ENCODE peak calls at places on chromosomes 13 and 19, in nine cellular contexts. G is effector memory CD8-positive, alpha-beta T cell; K is effector memory CD4-positive, alpha-beta T cell; E is germinal center; R is NCI-H460; W is stimulated activated CD4-positive, alpha-beta T cell treated with anti-CD3 and anti-CD28 coated beads, Interleukin-1b, Interleukin-23, amount 100 ng/mL, for 1 hour; P is AG04449; A is T-helper 2 cell; C is endothelial cell. V is an unnamed sample.

GRCh38 chr19:47273313-47274070 is 1.2 kb upstream of the INAFM1 start:
- DNase-seq in C (peak; percentile 86), W (peak; percentile 78), A (peak; percentile 78), E (peak; percentile 91), G (peak; percentile 87), K (peak; percentile 80), P (peak; percentile 46), R (peak; percentile 77), V (peak; percentile 98)

GRCh38 chr13:26980099-26981031 is 191.2 kb downstream of the USP12 start:
- DNase-seq in C (no peak), G (no peak), W (no peak), R (no peak), A (no peak), K (no peak), P (no peak), E (no peak), V (no peak)

GRCh38 chr19:12035220-12036172 is at the start of gene ZNF433:
- DNase-seq in K (peak; percentile 29), W (peak; percentile 8), G (peak; percentile 33), E (peak; percentile 93), A (peak; percentile 31), P (peak; percentile 19), R (no peak), C (peak; percentile 3), V (peak; percentile 98)

GRCh38 chr13:110492299-110493160 is 69.0 kb downstream of the RAB20 start:
- DNase-seq in A (no peak), R (no peak), C (no peak), K (no peak), G (no peak), P (no peak), W (no peak), E (no peak), V (no peak)

GRCh38 chr19:5340637-5341447 is at the start of gene PTPRS:
- DNase-seq in G (peak; percentile 22), K (peak; percentile 15), C (peak; percentile 92), A (peak; percentile 22), P (no peak), W (peak; percentile 2), E (peak; percentile 92), R (peak; percentile 72), V (peak; percentile 96)

GRCh38 chr19:31340059-31341025 is 8.9 kb downstream of the TSHZ3 start:
- DNase-seq in A (no peak), G (no peak), R (no peak), E (no peak), W (no peak), K (peak; percentile 32), C (no peak), P (peak; percentile 34), V (no peak)

GRCh38 chr13:46168341-46168740 is 13.6 kb downstream of the LCP1 start:
- DNase-seq in W (no peak), G (no peak), K (peak; percentile 42), E (no peak), A (peak; percentile 21), R (no peak), P (no peak), C (no peak), V (no peak)

GRCh38 chr13:90448466-90449037 is 898.9 kb upstream of the MIR17HG start:
- DNase-seq in A (no peak), W (no peak), E (no peak), C (no peak), K (no peak), G (no peak), R (no peak), P (no peak), V (no peak)

GRCh38 chr13:24511824-24512207 is 762 bp downstream of the PARP4 start:
- DNase-seq in A (no peak), R (peak; percentile 60), G (no peak), P (no peak), K (no peak), E (peak; percentile 24), W (no peak), C (no peak), V (no peak)

GRCh38 chr13:113129480-113129879 is 6.9 kb downstream of the F10 start:
- DNase-seq in W (no peak), G (no peak), E (no peak), R (no peak), P (no peak), A (no peak), K (no peak), C (no peak), V (no peak)

GRCh38 chr13:45256254-45256653 is 55.4 kb upstream of the KCTD4 start:
- DNase-seq in R (no peak), G (no peak), A (no peak), W (no peak), E (no peak), C (no peak), K (no peak), P (no peak), V (no peak)

V was measured in right cardiac atrium.